ENCODE peak calls at places on chromosomes 5 and 9, in five cellular contexts. K is breast epithelium; B is upper lobe of right lung; I is HCT116; E is CD4-positive, CD25-positive, alpha-beta regulatory T cell. Q is an unnamed sample. For H3K4me1, the result is how much of the 10 kb centered on the place peaks cover.

GRCh38 chr5:149046196-149046829 is 16.5 kb downstream of the SH3TC2 start:
- DNase-seq in E (no peak), K (no peak), B (no peak), I (no peak), Q (no peak)

GRCh38 chr5:111512026-111512405 is 319 bp downstream of the STARD4 start:
- DNase-seq in E (no peak), K (peak), I (no peak), B (no peak), Q (no peak)

GRCh38 chr9:130782883-130783537 is 52.0 kb upstream of the ABL1 start:
- DNase-seq in K (no peak), B (no peak), E (no peak), I (no peak), Q (no peak)

GRCh38 chr5:83000922-83001321 is 76.3 kb downstream of the TMEM167A start:
- DNase-seq in K (no peak), B (no peak), I (no peak), E (no peak), Q (no peak)

GRCh38 chr5:64958757-64959391 is 190.1 kb downstream of the CWC27 start:
- DNase-seq in I (peak), B (no peak), K (no peak), E (peak), Q (no peak)

GRCh38 chr5:158498959-158499679 is 600.6 kb downstream of the EBF1 start:
- DNase-seq in K (no peak), E (no peak), I (no peak), B (no peak), Q (no peak)

GRCh38 chr5:153629496-153629895 is 139.0 kb downstream of the GRIA1 start:
- DNase-seq in E (no peak), K (no peak), B (no peak), I (no peak), Q (no peak)

GRCh38 chr5:145937432-145938250 is 1.3 kb downstream of the SH3RF2 start:
- DNase-seq in B (peak), I (peak), K (no peak), E (peak), Q (no peak)

GRCh38 chr9:29449294-29449693 is 1876.0 kb upstream of the C9orf72 start:
- DNase-seq in K (no peak), B (no peak), I (no peak), E (no peak), Q (no peak)

GRCh38 chr5:99398946-99399345 is 470.1 kb upstream of the CHD1 start:
- DNase-seq in B (no peak), E (no peak), I (no peak), K (no peak), Q (no peak)

GRCh38 chr5:96257904-96258303 is 175.1 kb downstream of the PCSK1 start:
- DNase-seq in I (no peak), K (no peak), E (no peak), B (no peak), Q (no peak)

GRCh38 chr5:41871866-41872265 is 1.6 kb upstream of the OXCT1 start:
- DNase-seq in I (no peak), B (no peak), E (no peak), K (no peak), Q (no peak)

GRCh38 chr5:139985733-139986132 is 57.4 kb downstream of the NRG2 start:
- DNase-seq in E (no peak), B (no peak), K (no peak), I (peak), Q (no peak)

GRCh38 chr5:93621340-93621872 is 38.4 kb downstream of the NR2F1 start:
- DNase-seq in I (no peak), E (no peak), K (peak), B (peak), Q (peak)

GRCh38 chr5:135715267-135716050 is 119.0 kb upstream of the SLC25A48 start:
- DNase-seq in I (no peak), E (no peak), B (no peak), K (no peak), Q (no peak)

GRCh38 chr5:37667430-37667829 is 172.4 kb downstream of the GDNF start:
- DNase-seq in I (no peak), K (no peak), E (no peak), B (no peak), Q (no peak)

GRCh38 chr5:16933337-16933736 is 2.8 kb downstream of the MYO10 start:
- DNase-seq in I (no peak), E (no peak), K (no peak), B (no peak), Q (no peak)

GRCh38 chr5:111143910-111144309 is 51.8 kb downstream of the WDR36 start:
- DNase-seq in E (no peak), B (no peak), K (no peak), I (no peak), Q (peak)

GRCh38 chr9:114629563-114630090 is 18.5 kb downstream of the TMEM268 start:
- DNase-seq in E (no peak), I (no peak), B (no peak), K (no peak), Q (no peak)

GRCh38 chr9:87516222-87516930 is 18.7 kb downstream of the DAPK1 start:
- DNase-seq in K (no peak), I (no peak), B (peak), E (no peak), Q (peak)

GRCh38 chr5:23314827-23315226 is 192.6 kb upstream of the PRDM9 start:
- DNase-seq in B (no peak), K (no peak), I (no peak), E (no peak), Q (no peak)

GRCh38 chr5:139131062-139131856 is 66.9 kb downstream of the SIL1 start:
- DNase-seq in B (no peak), E (no peak), K (no peak), I (no peak), Q (peak)

GRCh38 chr5:92659246-92659645 is 921.8 kb downstream of the NR2F1-AS1 start:
- DNase-seq in E (no peak), K (no peak), B (no peak), I (no peak), Q (no peak)

GRCh38 chr5:133761606-133762005 is 149.3 kb upstream of the FSTL4 start:
- DNase-seq in E (no peak), B (no peak), K (no peak), I (no peak), Q (no peak)

GRCh38 chr5:52809884-52810283 is 22.2 kb downstream of the ITGA1 start:
- DNase-seq in E (no peak), K (no peak), I (no peak), B (no peak), Q (no peak)

GRCh38 chr9:94672811-94673487 is 33.6 kb upstream of the FBP1 start:
- DNase-seq in K (no peak), E (no peak), B (no peak), I (no peak), Q (no peak)

GRCh38 chr5:11143456-11144267 is 382.6 kb upstream of the DAP start:
- DNase-seq in K (no peak), B (no peak), I (no peak), E (no peak), Q (no peak)

GRCh38 chr5:133884525-133885311 is 83.7 kb downstream of the C5orf15 start:
- DNase-seq in B (peak), E (no peak), K (no peak), I (no peak), Q (peak)

GRCh38 chr5:127229185-127229889 is 61.3 kb upstream of the MEGF10 start:
- DNase-seq in E (peak), I (no peak), B (peak), K (peak), Q (peak)

GRCh38 chr9:77933019-77933418 is 98.6 kb downstream of the GNAQ start:
- DNase-seq in B (no peak), E (no peak), K (no peak), I (no peak), Q (no peak)

GRCh38 chr9:77929942-77930341 is 101.7 kb downstream of the GNAQ start:
- DNase-seq in B (no peak), I (no peak), E (no peak), K (no peak), Q (no peak)

GRCh38 chr9:77922587-77922986 is 109.0 kb downstream of the GNAQ start:
- DNase-seq in I (no peak), K (no peak), B (no peak), E (no peak), Q (no peak)

GRCh38 chr9:77926314-77926959 is 105.2 kb downstream of the GNAQ start:
- DNase-seq in I (peak), E (peak), B (no peak), K (no peak), Q (no peak)

DNA sequence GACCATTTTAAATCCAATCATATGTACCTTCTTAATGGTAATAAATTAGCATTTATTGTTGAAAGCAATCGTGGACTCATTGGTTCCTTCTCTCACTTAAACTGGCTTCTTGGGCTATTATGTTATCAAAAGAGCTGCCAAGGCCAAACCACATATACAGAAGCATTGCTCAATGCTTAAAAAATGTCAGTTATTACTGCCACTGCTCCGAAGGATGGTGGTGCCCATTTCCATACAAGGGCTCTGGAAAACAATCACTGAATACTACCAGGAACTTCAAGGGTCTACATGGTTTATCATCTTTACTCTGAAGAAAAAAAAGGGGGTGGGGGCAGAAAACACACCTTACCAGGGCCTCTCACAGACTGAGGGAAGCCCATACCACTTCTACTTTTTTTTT is 104.3 kb downstream of the GNAQ start:
- DNase-seq in E (no peak), I (no peak), K (no peak), B (no peak), Q (no peak)
- H3K4me3 ChIP-seq in E (no peak), I (no peak), K (no peak), B (no peak), Q (no peak)

GRCh38 chr5:117376748-117377147 is 802.1 kb upstream of the SEMA6A start:
- DNase-seq in I (no peak), E (no peak), B (no peak), K (no peak), Q (no peak)

GRCh38 chr5:117380316-117380715 is 805.7 kb upstream of the SEMA6A start:
- DNase-seq in K (no peak), I (no peak), E (no peak), B (no peak), Q (no peak)

GRCh38 chr5:117379521-117379920 is 804.9 kb upstream of the SEMA6A start:
- DNase-seq in I (no peak), B (no peak), K (no peak), E (no peak), Q (no peak)
- H3K4me1 ChIP-seq in I (under half), B (under half), K (under half), E (under half), Q (under half)

GRCh38 chr5:1314564-1314982 is 19.7 kb upstream of the TERT start:
- DNase-seq in I (no peak), B (peak), E (no peak), K (peak), Q (peak)

GRCh38 chr5:1312993-1313833 is 18.3 kb upstream of the TERT start:
- DNase-seq in B (peak), K (no peak), E (peak), I (no peak), Q (peak)

GRCh38 chr5:1310118-1310517 is 15.2 kb upstream of the TERT start:
- DNase-seq in K (no peak), E (no peak), I (no peak), B (peak), Q (peak)

GRCh38 chr5:1311443-1312055 is 16.7 kb upstream of the TERT start:
- DNase-seq in K (no peak), I (no peak), E (no peak), B (peak), Q (peak)

DNA sequence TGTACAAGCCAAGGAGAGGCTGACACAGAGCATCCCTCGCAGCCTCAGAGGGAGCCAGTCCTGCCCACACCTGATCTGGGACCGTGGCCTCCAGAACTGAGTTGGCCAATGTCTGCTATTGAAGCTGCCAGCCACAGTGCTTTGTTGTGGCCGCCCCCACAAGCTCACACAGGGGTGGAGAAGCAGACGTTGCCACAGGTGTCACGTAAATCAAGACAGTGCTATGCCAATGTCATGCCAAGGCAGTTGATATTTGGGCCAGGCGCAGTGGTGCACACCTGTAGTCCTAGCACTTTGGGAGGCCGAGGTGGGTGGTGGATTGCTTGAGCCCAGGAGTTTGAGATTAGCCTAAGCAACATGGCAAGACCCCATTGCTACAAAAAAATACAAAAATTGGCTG is 17.3 kb upstream of the TERT start:
- DNase-seq in E (peak), I (no peak), B (peak), K (no peak), Q (peak)
- H3K4me3 ChIP-seq in E (no peak), I (no peak), B (no peak), K (no peak), Q (no peak)

DNA sequence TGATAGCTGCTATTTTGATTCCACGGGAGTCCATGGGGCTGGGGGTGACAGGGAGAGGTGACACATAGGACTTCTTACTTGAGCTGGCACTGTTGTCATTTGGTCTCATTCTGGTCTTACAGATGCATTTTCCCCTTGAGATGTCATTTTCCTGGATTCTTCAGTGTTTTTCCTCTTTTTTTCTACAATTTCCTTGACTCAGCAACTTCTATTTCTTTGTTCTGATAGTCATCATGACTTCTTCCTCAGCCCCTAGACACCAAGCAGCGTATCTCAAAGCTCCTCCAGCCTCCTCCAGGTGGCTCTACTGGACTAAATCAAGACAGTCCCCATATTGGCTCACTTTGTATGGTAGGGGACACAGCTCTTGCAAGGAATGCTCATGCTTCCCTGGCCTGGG is 16.5 kb downstream of the LVRN start:
- DNase-seq in E (no peak), I (no peak), K (no peak), B (no peak), Q (no peak)
- H3K4me1 ChIP-seq in E (under half), I (under half), K (under half), B (under half), Q (under half)

GRCh38 chr9:68704498-68704803 is 589 bp upstream of the PIP5K1B start:
- DNase-seq in K (no peak), E (no peak), B (no peak), I (no peak), Q (no peak)
- H3K4me3 ChIP-seq in K (peak), E (no peak), B (peak), I (no peak), Q (peak)

DNA sequence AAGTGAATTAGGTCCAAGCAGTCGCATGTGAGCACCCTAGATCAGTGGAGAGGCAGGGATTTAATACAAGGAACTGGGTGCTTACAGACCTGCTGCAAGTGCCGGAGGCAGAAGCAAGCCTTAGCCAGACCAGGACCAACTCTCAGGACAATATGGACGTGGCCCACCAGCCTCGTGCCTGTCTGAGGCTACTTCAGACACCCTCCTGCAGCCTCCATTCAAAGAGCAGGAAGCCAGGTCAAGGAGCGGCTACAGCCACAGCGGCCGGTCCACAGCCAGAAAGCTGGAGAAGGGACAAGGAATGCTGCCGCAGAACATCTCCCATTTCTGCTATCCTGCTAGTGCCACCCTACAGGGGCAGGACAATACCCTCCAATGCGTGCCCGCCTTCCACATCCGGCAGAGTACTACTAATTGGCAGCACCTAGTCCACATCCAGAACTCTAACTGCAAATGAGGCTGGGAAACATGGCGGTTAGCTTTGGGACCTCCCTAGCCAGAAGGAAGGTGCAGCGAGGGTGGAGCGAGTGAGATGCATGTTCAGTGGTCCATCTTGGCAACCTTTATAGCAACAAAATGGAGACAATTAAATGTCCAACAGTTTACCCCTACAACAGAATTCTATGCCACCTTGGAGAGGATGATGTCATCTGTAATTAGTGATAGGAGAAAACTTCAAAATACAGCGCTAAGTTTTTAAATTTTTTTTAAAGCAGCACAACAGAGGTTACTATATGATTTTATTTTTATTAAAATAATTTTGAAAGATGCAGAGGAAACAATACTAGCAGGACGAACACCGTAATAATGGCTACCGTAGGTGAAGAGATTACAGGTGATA is 1.0 kb upstream of the ALDH1B1 start:
- DNase-seq in K (no peak), E (no peak), B (no peak), I (no peak), Q (no peak)
- H3K4me1 ChIP-seq in K (under half), E (under half), B (under half), I (under half), Q (under half)

GRCh38 chr9:99427252-99427651 is 205.2 kb downstream of the SEC61B start:
- DNase-seq in K (no peak), I (no peak), E (no peak), B (no peak), Q (no peak)
- H3K4me3 ChIP-seq in K (no peak), I (no peak), E (no peak), B (no peak), Q (no peak)

GRCh38 chr5:63351164-63351563 is 611.1 kb downstream of the HTR1A start:
- DNase-seq in E (no peak), K (no peak), B (no peak), I (no peak), Q (no peak)

GRCh38 chr5:63341442-63341841 is 620.8 kb downstream of the HTR1A start:
- DNase-seq in K (no peak), I (no peak), B (no peak), E (no peak), Q (no peak)

GRCh38 chr5:63346451-63346850 is 615.8 kb downstream of the HTR1A start:
- DNase-seq in E (no peak), I (no peak), K (no peak), B (no peak), Q (no peak)
- H3K4me1 ChIP-seq in E (under half), I (under half), K (under half), B (under half), Q (under half)